ENCODE peak calls at places on chromosomes 2 and 18, in eight cellular contexts. M is upper lobe of right lung; Q is GM13976; P is posterior vena cava; G is activated gamma-delta T cell treated with Interleukin-2 at 50 U/mL for 16 hours; Z is AG04449; E is effector CD4-positive, alpha-beta T cell; T is A549. K is an unnamed sample.

GRCh38 chr2:121815216-121815615 is 59.8 kb downstream of the TSN start:
- DNase-seq in G (no peak), Q (no peak), E (no peak), M (no peak), Z (no peak), P (no peak), T (no peak), K (no peak)

GRCh38 chr18:69948919-69949537 is 1.4 kb upstream of the CD226 start:
- DNase-seq in E (no peak), P (peak; percentile 84), Z (no peak), Q (peak; percentile 46), T (no peak), M (no peak), G (no peak), K (no peak)

GRCh38 chr2:47594656-47595055 is 188.3 kb upstream of the MSH6 start:
- DNase-seq in T (no peak), Z (no peak), Q (no peak), E (no peak), M (no peak), P (no peak), G (no peak), K (no peak)

GRCh38 chr2:97995026-97995733 is 568 bp downstream of the TMEM131 start:
- DNase-seq in T (peak; percentile 40), Z (no peak), M (no peak), E (peak; percentile 17), G (peak; percentile 35), Q (peak; percentile 77), P (peak; percentile 87), K (peak; percentile 26)

GRCh38 chr2:118294063-118294462 is 205.8 kb downstream of the INSIG2 start:
- DNase-seq in E (no peak), P (no peak), G (no peak), T (no peak), M (no peak), Z (no peak), Q (no peak), K (no peak)

GRCh38 chr18:70415823-70416488 is 127.1 kb downstream of the SOCS6 start:
- DNase-seq in P (no peak), G (no peak), Q (no peak), M (no peak), T (no peak), E (no peak), Z (no peak), K (no peak)

GRCh38 chr2:239375278-239376061 is 25.4 kb downstream of the HDAC4 start:
- DNase-seq in Q (no peak), Z (no peak), M (peak; percentile 64), G (no peak), P (peak; percentile 80), E (no peak), T (peak; percentile 21), K (no peak)

GRCh38 chr2:59249441-59250330 is 1008.6 kb upstream of the FANCL start:
- DNase-seq in Z (no peak), Q (no peak), P (no peak), G (no peak), E (no peak), M (no peak), T (no peak), K (no peak)

GRCh38 chr2:121359937-121360565 is 75.0 kb upstream of the TFCP2L1 start:
- DNase-seq in T (no peak), P (no peak), Q (no peak), M (no peak), E (no peak), Z (no peak), G (no peak), K (no peak)

GRCh38 chr2:164055623-164056022 is 319.8 kb upstream of the FIGN start:
- DNase-seq in Q (no peak), M (no peak), E (no peak), T (no peak), P (no peak), G (no peak), Z (no peak), K (no peak)

GRCh38 chr2:109466674-109467575 is 146.8 kb downstream of the SEPTIN10 start:
- DNase-seq in Q (no peak), T (peak; percentile 19), G (no peak), Z (no peak), E (no peak), P (peak; percentile 32), M (peak; percentile 26), K (no peak)

GRCh38 chr2:187986392-187987105 is 305.1 kb upstream of the GULP1 start:
- DNase-seq in P (no peak), E (no peak), Z (no peak), Q (no peak), T (no peak), G (no peak), M (no peak), K (no peak)

GRCh38 chr2:217643814-217644301 is 358.9 kb downstream of the TNS1 start:
- DNase-seq in P (no peak), Q (no peak), T (no peak), Z (no peak), E (no peak), G (no peak), M (no peak), K (no peak)

GRCh38 chr2:98538280-98539041 is 69.9 kb downstream of the COA5 start:
- DNase-seq in P (no peak), T (no peak), G (no peak), E (no peak), M (no peak), Q (no peak), Z (peak; percentile 28), K (no peak)

GRCh38 chr2:234690569-234691225 is 193.8 kb upstream of the ARL4C start:
- DNase-seq in P (no peak), T (no peak), Z (no peak), E (no peak), G (no peak), M (no peak), Q (no peak), K (no peak)

GRCh38 chr2:234352270-234352669 is 144.6 kb downstream of the ARL4C start:
- DNase-seq in P (no peak), G (no peak), Q (no peak), M (no peak), Z (no peak), E (no peak), T (no peak), K (no peak)

GRCh38 chr2:21800356-21800755 is 676.6 kb downstream of the TDRD15 start:
- DNase-seq in P (no peak), E (no peak), G (no peak), M (no peak), Q (no peak), T (no peak), Z (no peak), K (no peak)

GRCh38 chr2:100561191-100561590 is 1.6 kb upstream of the PDCL3 start:
- DNase-seq in P (no peak), Z (no peak), G (no peak), M (no peak), T (no peak), Q (no peak), E (no peak), K (no peak)

GRCh38 chr2:219569041-219569440 is 2.3 kb downstream of the OBSL1 start:
- DNase-seq in Z (no peak), M (no peak), P (no peak), Q (no peak), G (no peak), T (no peak), E (no peak), K (no peak)

GRCh38 chr2:214904634-214905033 is 95.2 kb upstream of the BARD1 start:
- DNase-seq in T (no peak), M (no peak), Q (no peak), G (no peak), Z (no peak), P (no peak), E (no peak), K (no peak)

K was measured in effector CD8-positive, alpha-beta T cell.